ENCODE peak calls at places on chromosome X, in five cellular contexts. X is IMR-90, O is dorsolateral prefrontal cortex, V is spleen, M is AG09309. Q is an unnamed sample.

GRCh38 chrX:70353524-70353923 is 63.6 kb downstream of the KIF4A start:
- DNase-seq in X (peak), O (no peak), M (no peak), V (no peak), Q (no peak)

GRCh38 chrX:111874241-111874640 is 1.7 kb upstream of the TRPC5OS start:
- DNase-seq in X (no peak), V (no peak), M (no peak), O (no peak), Q (no peak)

GRCh38 chrX:138150709-138151108 is 560.8 kb downstream of the FGF13 start:
- DNase-seq in X (no peak), M (no peak), V (no peak), O (no peak), Q (no peak)

GRCh38 chrX:122363112-122363511 is 821.0 kb upstream of the GRIA3 start:
- DNase-seq in M (no peak), O (no peak), X (no peak), V (peak), Q (no peak)

GRCh38 chrX:24081661-24082154 is 27.0 kb downstream of the EIF2S3 start:
- DNase-seq in O (peak), M (no peak), V (peak), X (peak), Q (no peak)

GRCh38 chrX:123833387-123833786 is 26.5 kb upstream of the XIAP start:
- DNase-seq in M (no peak), V (no peak), O (no peak), X (peak), Q (peak)

GRCh38 chrX:53093177-53093655 is 726 bp upstream of the KANTR start:
- DNase-seq in X (peak), O (peak), V (peak), M (no peak), Q (peak)

GRCh38 chrX:71282514-71283408 is 674 bp upstream of the NONO start:
- DNase-seq in X (peak), V (no peak), O (no peak), M (no peak), Q (no peak)

GRCh38 chrX:82756272-82756671 is 751.8 kb upstream of the POU3F4 start:
- DNase-seq in O (no peak), V (no peak), M (no peak), X (no peak), Q (no peak)

GRCh38 chrX:68196939-68197791 is 236.1 kb downstream of the OPHN1 start:
- DNase-seq in M (no peak), O (no peak), V (no peak), X (peak), Q (peak)

GRCh38 chrX:137171626-137172025 is 137.8 kb upstream of the GPR101 start:
- DNase-seq in O (no peak), M (no peak), V (no peak), X (no peak), Q (no peak)

GRCh38 chrX:39427492-39428289 is 626.4 kb downstream of the MID1IP1 start:
- DNase-seq in V (no peak), O (no peak), X (peak), M (no peak), Q (no peak)

GRCh38 chrX:119228506-119229290 is 7.4 kb upstream of the PGRMC1 start:
- DNase-seq in V (no peak), M (peak), X (peak), O (no peak), Q (no peak)

GRCh38 chrX:3516051-3516541 is 169.6 kb upstream of the MXRA5 start:
- DNase-seq in X (peak), V (no peak), M (no peak), O (no peak), Q (no peak)

GRCh38 chrX:23610491-23610890 is 56.8 kb upstream of the PRDX4 start:
- DNase-seq in V (no peak), X (peak), M (no peak), O (no peak), Q (no peak)

GRCh38 chrX:77426811-77427210 is 20.4 kb upstream of the FGF16 start:
- DNase-seq in X (peak), O (no peak), V (no peak), M (no peak), Q (no peak)

GRCh38 chrX:104565791-104566687 is at the start of gene IL1RAPL2:
- DNase-seq in O (peak), X (no peak), M (no peak), V (no peak), Q (peak)

GRCh38 chrX:45743081-45743533 is 542.4 kb upstream of the DIPK2B start:
- DNase-seq in M (no peak), X (peak), V (no peak), O (no peak), Q (no peak)

GRCh38 chrX:1679238-1679637 is 64.4 kb downstream of the ASMT start:
- DNase-seq in X (no peak), O (no peak), M (no peak), V (no peak), Q (no peak)

GRCh38 chrX:72027024-72027913 is 104.4 kb downstream of the RTL5 start:
- DNase-seq in V (no peak), O (no peak), M (no peak), X (no peak), Q (no peak)

GRCh38 chrX:12554206-12554605 is 237.0 kb upstream of the PRPS2 start:
- DNase-seq in O (no peak), V (no peak), X (no peak), M (no peak), Q (no peak)

GRCh38 chrX:41478397-41478911 is 31.3 kb downstream of the NYX start:
- DNase-seq in X (no peak), V (no peak), O (no peak), M (no peak), Q (no peak)

GRCh38 chrX:46628406-46629371 is 55.1 kb downstream of the CHST7 start:
- DNase-seq in X (peak), V (no peak), O (no peak), M (no peak), Q (no peak)

GRCh38 chrX:119325456-119325855 is 73.7 kb upstream of the SLC25A43 start:
- DNase-seq in O (no peak), V (no peak), M (no peak), X (no peak), Q (no peak)

GRCh38 chrX:17846045-17846444 is 15.1 kb downstream of the RAI2 start:
- DNase-seq in M (no peak), X (no peak), O (no peak), V (no peak), Q (no peak)

GRCh38 chrX:125709532-125709931 is 389.9 kb downstream of the TEX13C start:
- DNase-seq in X (no peak), M (no peak), O (no peak), V (peak), Q (no peak)

GRCh38 chrX:39149761-39150160 is 348.5 kb downstream of the MID1IP1 start:
- DNase-seq in V (peak), X (peak), M (peak), O (peak), Q (peak)

GRCh38 chrX:149004936-149005335 is 500.2 kb downstream of the IDS start:
- DNase-seq in X (no peak), O (no peak), V (no peak), M (no peak), Q (no peak)
- TF ChIP-seq CTCF in X (peak), O (no peak), V (no peak), M (no peak), Q (no peak)

GRCh38 chrX:19617550-19617949 is 102.2 kb upstream of the MAP3K15 start:
- DNase-seq in V (no peak), X (no peak), O (no peak), M (no peak), Q (no peak)
- TF ChIP-seq CTCF in V (no peak), X (no peak), O (no peak), M (no peak), Q (no peak)

DNA sequence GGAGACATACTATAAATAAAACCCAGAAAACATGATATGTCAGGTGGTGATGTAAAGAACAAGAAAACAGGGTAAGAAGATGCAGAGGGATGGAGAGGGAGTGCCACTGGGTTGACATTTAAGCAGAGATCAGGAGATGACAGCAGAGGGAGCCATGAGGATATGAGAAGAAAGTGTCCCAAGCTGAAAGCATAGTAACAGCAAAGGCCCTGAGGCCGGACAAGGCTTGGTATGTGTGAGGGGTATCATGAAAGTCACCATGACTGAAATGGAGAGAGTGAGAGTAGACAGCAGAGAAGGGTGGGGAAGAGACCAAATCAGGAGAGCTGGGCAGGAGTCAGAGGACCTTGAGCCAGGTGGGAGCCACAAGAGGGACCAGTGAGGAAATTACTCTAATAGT is 3.4 kb downstream of the GPKOW start:
- DNase-seq in X (no peak), V (no peak), M (no peak), O (no peak), Q (no peak)
- TF ChIP-seq CTCF in X (no peak), V (no peak), M (no peak), O (no peak), Q (no peak)

GRCh38 chrX:128781506-128781905 is 729.3 kb upstream of the ACTRT1 start:
- DNase-seq in M (no peak), O (no peak), V (no peak), X (no peak), Q (no peak)
- TF ChIP-seq CTCF in M (no peak), O (no peak), V (no peak), X (no peak), Q (peak)

DNA sequence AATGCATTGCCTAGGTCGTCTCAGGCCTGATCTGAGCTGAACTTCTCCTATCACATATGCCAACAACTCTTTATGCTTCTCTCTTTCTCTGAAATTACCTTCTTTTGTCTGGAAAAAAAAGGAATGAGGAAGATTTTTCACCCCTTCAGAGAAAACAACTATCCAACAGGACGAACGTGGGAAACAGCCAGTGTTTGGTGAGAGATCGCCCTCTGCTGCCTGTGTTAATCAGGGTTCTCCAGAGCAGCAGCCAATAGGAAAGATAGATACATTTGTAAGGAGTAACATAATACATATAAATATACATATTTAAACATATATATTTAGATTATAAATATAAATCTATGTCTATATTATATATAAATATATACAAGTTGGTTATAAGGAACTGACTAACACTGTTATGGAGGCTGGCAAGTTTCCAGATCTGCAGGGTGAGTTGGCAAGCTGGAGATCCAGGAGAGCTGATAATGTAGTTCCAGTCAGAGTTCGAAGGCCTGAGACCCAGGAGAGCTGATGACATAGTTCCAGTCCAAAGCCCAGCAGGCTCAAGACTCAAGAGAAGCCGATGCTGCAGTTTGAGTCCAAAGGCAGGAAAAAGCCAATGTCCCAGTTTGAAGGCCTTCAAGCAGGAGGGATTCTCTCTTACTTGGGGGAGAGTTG is 13.3 kb downstream of the CETN2 start:
- DNase-seq in M (no peak), V (no peak), O (peak), X (peak), Q (no peak)
- TF ChIP-seq CTCF in M (peak), V (no peak), O (peak), X (peak), Q (peak)

GRCh38 chrX:18892881-18893280 is 91.0 kb downstream of the PHKA2 start:
- DNase-seq in M (no peak), V (no peak), X (no peak), O (no peak), Q (no peak)

GRCh38 chrX:18891561-18891945 is 92.4 kb downstream of the PHKA2 start:
- DNase-seq in V (peak), O (no peak), X (no peak), M (no peak), Q (no peak)

GRCh38 chrX:18895157-18895952 is 88.6 kb downstream of the PHKA2 start:
- DNase-seq in O (no peak), X (peak), M (no peak), V (peak), Q (no peak)

GRCh38 chrX:18893536-18893935 is 90.4 kb downstream of the PHKA2 start:
- DNase-seq in V (no peak), O (no peak), X (no peak), M (no peak), Q (no peak)

DNA sequence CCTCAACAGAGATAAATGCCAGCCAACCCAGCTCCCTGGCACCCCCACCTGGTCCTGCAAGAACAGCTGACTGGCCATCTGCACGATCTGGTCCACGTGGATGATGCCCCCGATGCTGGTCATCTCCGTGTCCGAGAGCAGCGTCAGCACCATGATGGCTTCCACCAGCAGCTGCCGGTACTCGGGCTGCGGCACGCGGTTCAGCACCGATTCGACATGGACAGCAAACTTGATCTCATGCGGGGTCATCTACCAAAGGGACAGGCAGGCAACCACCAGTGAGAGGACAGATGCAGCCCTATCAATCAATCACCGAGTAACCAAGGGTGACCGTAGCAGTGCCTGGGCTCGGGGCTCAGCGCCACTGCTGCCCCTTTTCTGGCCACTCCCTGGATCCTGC is 89.8 kb downstream of the PHKA2 start:
- DNase-seq in X (no peak), V (peak), M (no peak), O (no peak), Q (no peak)
- TF ChIP-seq CTCF in X (no peak), V (no peak), M (no peak), O (no peak), Q (no peak)

Q was measured in progenitor cell of endocrine pancreas.